ENCODE peak calls at places on chromosomes 13 and 19, in six cellular contexts. Y, W, X, I, K and P are unnamed samples.

GRCh38 chr19:29866011-29866410 is 54.2 kb downstream of the CCNE1 start:
- DNase-seq in K (no peak), X (no peak), W (no peak), I (no peak), Y (no peak), P (no peak)

GRCh38 chr19:44741841-44742352 is 6.6 kb upstream of the BCL3 start:
- DNase-seq in Y (peak), K (peak), W (peak), X (peak), I (peak), P (peak)

GRCh38 chr19:42466521-42467436 is 24.0 kb upstream of the CXCL17 start:
- DNase-seq in K (peak), I (no peak), X (peak), Y (no peak), W (peak), P (no peak)

GRCh38 chr13:27022571-27023311 is 148.9 kb downstream of the USP12 start:
- DNase-seq in X (peak), I (no peak), Y (peak), K (peak), W (peak), P (peak)

GRCh38 chr13:99988469-99989375 is 7.1 kb downstream of the ZIC2 start:
- DNase-seq in K (no peak), X (no peak), W (no peak), I (no peak), Y (no peak), P (no peak)

GRCh38 chr13:94061316-94061715 is 418.2 kb downstream of the DCT start:
- DNase-seq in K (peak), W (peak), Y (peak), X (peak), I (no peak), P (peak)

GRCh38 chr13:23751195-23751594 is 138.0 kb downstream of the MIPEP start:
- DNase-seq in K (no peak), Y (peak), X (peak), I (no peak), W (no peak), P (peak)

GRCh38 chr19:19997656-19998268 is 41.5 kb downstream of the ZNF682 start:
- DNase-seq in W (no peak), Y (peak), X (peak), K (no peak), I (no peak), P (no peak)

GRCh38 chr13:48804836-48805601 is 151.3 kb downstream of the CYSLTR2 start:
- DNase-seq in K (no peak), Y (peak), W (peak), I (no peak), X (peak), P (no peak)

GRCh38 chr19:42175952-42176648 is 41.4 kb downstream of the DEDD2 start:
- DNase-seq in I (no peak), W (peak), K (peak), Y (peak), X (peak), P (peak)

GRCh38 chr19:46860846-46861690 is at the start of gene ARHGAP35:
- DNase-seq in W (no peak), K (peak), Y (peak), I (no peak), X (no peak), P (no peak)

GRCh38 chr19:6100284-6100915 is 9.9 kb downstream of the RFX2 start:
- DNase-seq in Y (no peak), W (no peak), I (no peak), K (no peak), X (no peak), P (no peak)

GRCh38 chr13:103883152-103883551 is 816.9 kb upstream of the SLC10A2 start:
- DNase-seq in W (peak), K (peak), I (peak), X (peak), Y (peak), P (peak)

GRCh38 chr13:41361501-41361900 is 50.4 kb downstream of the NAA16 start:
- DNase-seq in I (no peak), X (peak), Y (no peak), K (no peak), W (peak), P (peak)

GRCh38 chr13:101258509-101258908 is 157.8 kb downstream of the NALCN start:
- DNase-seq in I (no peak), K (no peak), X (no peak), Y (no peak), W (no peak), P (no peak)

GRCh38 chr19:16338470-16339360 is 14.1 kb downstream of the KLF2 start:
- DNase-seq in K (peak), X (peak), I (no peak), Y (peak), W (peak), P (peak)

GRCh38 chr19:47405854-47406417 is 13.4 kb downstream of the MEIS3 start:
- DNase-seq in I (no peak), W (no peak), K (no peak), Y (no peak), X (no peak), P (no peak)

GRCh38 chr19:3346677-3347353 is 19.6 kb upstream of the NFIC start:
- DNase-seq in Y (peak), I (peak), K (peak), X (no peak), W (peak), P (no peak)

GRCh38 chr13:39603424-39603947 is 493 bp upstream of the LHFPL6 start:
- DNase-seq in K (peak), Y (peak), I (no peak), X (peak), W (peak), P (peak)

GRCh38 chr19:44975444-44975843 is 20.3 kb downstream of the CLPTM1 start:
- DNase-seq in K (no peak), X (no peak), I (no peak), Y (no peak), W (no peak), P (no peak)

GRCh38 chr13:85230754-85231153 is 568.5 kb downstream of the SLITRK6 start:
- DNase-seq in I (no peak), X (peak), K (no peak), Y (no peak), W (no peak), P (peak)

GRCh38 chr19:47726467-47726866 is 13.2 kb downstream of the EHD2 start:
- DNase-seq in K (peak), Y (peak), W (peak), X (peak), I (no peak), P (peak)

GRCh38 chr19:4088975-4089374 is 22.3 kb upstream of the ZBTB7A start:
- DNase-seq in Y (no peak), K (no peak), W (no peak), I (no peak), X (no peak), P (no peak)

GRCh38 chr19:45515081-45515624 is 7.9 kb downstream of the VASP start:
- DNase-seq in K (no peak), X (no peak), Y (peak), I (no peak), W (no peak), P (no peak)

GRCh38 chr13:111253334-111253872 is 67.0 kb upstream of the TEX29 start:
- DNase-seq in K (peak), Y (no peak), X (peak), W (peak), I (no peak), P (peak)

GRCh38 chr13:32624441-32624840 is 38.2 kb downstream of the PDS5B start:
- DNase-seq in W (peak), K (no peak), X (peak), I (no peak), Y (no peak), P (peak)

GRCh38 chr13:42968906-42969305 is 23.1 kb downstream of the EPSTI1 start:
- DNase-seq in Y (no peak), I (no peak), K (no peak), X (no peak), W (no peak), P (no peak)

GRCh38 chr19:44611812-44612295 is 1.5 kb upstream of the IGSF23 start:
- DNase-seq in W (no peak), X (no peak), I (no peak), K (no peak), Y (no peak), P (no peak)

GRCh38 chr13:109955598-109955997 is 169.2 kb upstream of the IRS2 start:
- DNase-seq in Y (no peak), I (no peak), K (peak), X (peak), W (peak), P (peak)

GRCh38 chr19:1592023-1592754 is 476 bp downstream of the MBD3 start:
- DNase-seq in I (peak), Y (peak), W (peak), K (peak), X (peak), P (peak)

GRCh38 chr13:27309967-27310598 is 39.5 kb downstream of the RASL11A start:
- DNase-seq in W (peak), Y (peak), K (no peak), I (no peak), X (peak), P (peak)